ENCODE peak calls at places on chromosomes 3 and 15, in seven cellular contexts. One of them, this sample, is unnamed.

GRCh38 chr3:184058029-184058428 is 5.2 kb downstream of the HTR3C start:
- DNase-seq in K562: no peak
- DNase-seq in GM23338: no peak
- DNase-seq in cardiac muscle cell: no peak
- DNase-seq in brain microvascular endothelial cell: no peak
- DNase-seq in CD8-positive, alpha-beta T cell: no peak
- DNase-seq in IMR-90: peak; percentile 45
- DNase-seq in this sample: no peak

GRCh38 chr15:62880278-62880677 is 162.3 kb upstream of the TPM1 start:
- DNase-seq in cardiac muscle cell: no peak
- DNase-seq in GM23338: no peak
- DNase-seq in brain microvascular endothelial cell: no peak
- DNase-seq in CD8-positive, alpha-beta T cell: no peak
- DNase-seq in IMR-90: peak; percentile 37
- DNase-seq in K562: no peak
- DNase-seq in this sample: no peak

GRCh38 chr3:196968233-196969000 is at the start of gene PIGZ:
- DNase-seq in K562: peak; percentile 77
- DNase-seq in brain microvascular endothelial cell: no peak
- DNase-seq in cardiac muscle cell: peak; percentile 62
- DNase-seq in GM23338: peak; percentile 53
- DNase-seq in CD8-positive, alpha-beta T cell: no peak
- DNase-seq in IMR-90: no peak
- DNase-seq in this sample: peak; percentile 93

GRCh38 chr3:67460841-67461240 is 193.6 kb downstream of the SUCLG2 start:
- DNase-seq in brain microvascular endothelial cell: no peak
- DNase-seq in K562: no peak
- DNase-seq in cardiac muscle cell: no peak
- DNase-seq in CD8-positive, alpha-beta T cell: no peak
- DNase-seq in IMR-90: peak; percentile 31
- DNase-seq in GM23338: no peak
- DNase-seq in this sample: no peak

GRCh38 chr15:50148362-50148963 is 29.4 kb upstream of the ATP8B4 start:
- DNase-seq in IMR-90: peak; percentile 79
- DNase-seq in CD8-positive, alpha-beta T cell: no peak
- DNase-seq in GM23338: peak; percentile 84
- DNase-seq in cardiac muscle cell: peak; percentile 48
- DNase-seq in K562: peak; percentile 81
- DNase-seq in brain microvascular endothelial cell: peak; percentile 64
- DNase-seq in this sample: no peak

GRCh38 chr3:126288314-126288713 is 68.9 kb downstream of the KLF15 start:
- DNase-seq in GM23338: peak; percentile 55
- DNase-seq in IMR-90: no peak
- DNase-seq in CD8-positive, alpha-beta T cell: no peak
- DNase-seq in cardiac muscle cell: peak; percentile 51
- DNase-seq in brain microvascular endothelial cell: no peak
- DNase-seq in K562: no peak
- DNase-seq in this sample: no peak

GRCh38 chr3:45208587-45208986 is 17.5 kb downstream of the TMEM158 start:
- DNase-seq in IMR-90: no peak
- DNase-seq in CD8-positive, alpha-beta T cell: no peak
- DNase-seq in K562: no peak
- DNase-seq in cardiac muscle cell: no peak
- DNase-seq in brain microvascular endothelial cell: no peak
- DNase-seq in GM23338: no peak
- DNase-seq in this sample: no peak

GRCh38 chr15:29613951-29614382 is 208.3 kb downstream of the TJP1 start:
- DNase-seq in brain microvascular endothelial cell: no peak
- DNase-seq in K562: peak; percentile 67
- DNase-seq in cardiac muscle cell: no peak
- DNase-seq in GM23338: peak; percentile 73
- DNase-seq in CD8-positive, alpha-beta T cell: no peak
- DNase-seq in IMR-90: no peak
- DNase-seq in this sample: peak; percentile 49

GRCh38 chr15:40155270-40155910 is 5.5 kb upstream of the BUB1B start:
- DNase-seq in cardiac muscle cell: no peak
- DNase-seq in K562: no peak
- DNase-seq in IMR-90: no peak
- DNase-seq in CD8-positive, alpha-beta T cell: no peak
- DNase-seq in GM23338: peak; percentile 91
- DNase-seq in brain microvascular endothelial cell: no peak
- DNase-seq in this sample: no peak

DNA sequence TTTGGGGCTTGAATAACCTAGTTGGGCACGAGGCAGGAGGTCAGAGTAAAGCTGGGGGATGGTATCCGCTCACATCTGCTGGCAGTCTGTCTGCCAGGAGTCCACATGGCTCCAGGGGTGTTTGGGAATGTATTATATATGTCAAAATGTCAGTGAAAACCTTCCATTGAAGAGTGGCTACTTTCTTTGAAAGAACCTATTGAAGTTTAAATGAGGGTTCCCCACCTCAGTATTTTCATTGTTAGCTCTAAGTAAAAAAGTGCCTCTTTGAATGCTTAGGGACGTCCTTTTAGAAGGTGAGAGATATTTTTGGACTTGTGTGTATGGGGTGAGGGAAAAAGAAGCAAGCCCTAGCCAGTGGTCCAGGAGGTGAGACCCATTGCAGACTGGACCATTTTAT is 68.4 kb downstream of the CLDN11 start:
- DNase-seq in GM23338: no peak
- DNase-seq in K562: no peak
- DNase-seq in cardiac muscle cell: no peak
- DNase-seq in IMR-90: no peak
- DNase-seq in brain microvascular endothelial cell: no peak
- DNase-seq in CD8-positive, alpha-beta T cell: no peak
- DNase-seq in this sample: no peak
- H3K27ac ChIP-seq in GM23338: no peak overlapping the region
- H3K27ac ChIP-seq in K562: no peak overlapping the region
- H3K27ac ChIP-seq in cardiac muscle cell: no peak overlapping the region
- H3K27ac ChIP-seq in IMR-90: no peak overlapping the region
- H3K27ac ChIP-seq in brain microvascular endothelial cell: no peak overlapping the region
- H3K27ac ChIP-seq in CD8-positive, alpha-beta T cell: no peak overlapping the region
- H3K27ac ChIP-seq in this sample: no peak overlapping the region

DNA sequence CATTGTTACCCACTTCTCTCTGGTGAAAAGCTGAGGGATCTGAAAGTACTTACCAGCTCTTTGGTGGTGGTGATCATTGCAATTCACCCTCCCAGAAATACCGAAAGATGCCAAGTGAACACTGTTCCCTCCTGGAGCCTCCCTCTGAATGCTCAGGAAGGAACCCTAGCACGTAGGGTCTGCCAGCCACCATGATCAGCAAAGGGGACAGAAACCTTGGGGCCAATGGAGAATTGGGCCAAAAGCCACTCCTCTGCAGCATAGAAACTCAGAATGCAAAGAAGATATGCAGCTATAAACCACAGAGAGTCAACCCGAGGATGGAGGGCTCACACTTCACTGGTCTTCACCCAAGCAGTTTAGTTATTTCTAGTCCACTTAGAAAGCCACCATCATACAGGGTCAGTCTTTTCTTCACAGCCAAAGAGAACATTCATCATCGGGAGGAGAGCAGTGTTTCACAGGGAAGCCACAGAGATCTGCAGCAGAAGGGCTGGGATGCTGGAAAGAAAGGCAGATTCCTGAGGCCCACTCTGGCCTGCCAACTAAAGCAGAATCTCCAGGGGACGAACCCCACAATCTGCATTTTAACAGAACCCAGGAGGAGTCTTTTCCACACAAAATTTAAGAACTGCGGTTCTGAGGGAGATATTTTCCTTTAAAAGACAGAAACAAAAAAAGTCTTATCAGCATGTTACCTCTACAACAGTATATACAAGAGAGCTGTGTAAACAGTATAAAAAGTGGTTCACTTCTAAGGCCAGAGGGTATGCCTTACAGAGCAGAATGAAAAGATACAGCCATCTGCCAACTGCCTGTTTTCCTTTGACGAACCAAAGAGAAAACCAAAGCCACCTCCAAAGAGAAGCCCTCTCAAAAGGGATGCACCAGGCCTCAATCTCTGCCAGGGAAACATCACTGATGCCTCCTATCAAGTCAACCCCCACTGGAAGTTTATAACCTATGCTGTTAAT is 11.3 kb downstream of the TBC1D2B start:
- DNase-seq in K562: no peak
- DNase-seq in brain microvascular endothelial cell: no peak
- DNase-seq in GM23338: no peak
- DNase-seq in IMR-90: no peak
- DNase-seq in cardiac muscle cell: no peak
- DNase-seq in CD8-positive, alpha-beta T cell: no peak
- DNase-seq in this sample: no peak
- H3K27ac ChIP-seq in K562: no peak overlapping the region
- H3K27ac ChIP-seq in brain microvascular endothelial cell: peak overlapping the region; percentile 90
- H3K27ac ChIP-seq in GM23338: peak overlapping the region; percentile 10
- H3K27ac ChIP-seq in IMR-90: peak overlapping the region; percentile 68
- H3K27ac ChIP-seq in cardiac muscle cell: no peak overlapping the region
- H3K27ac ChIP-seq in CD8-positive, alpha-beta T cell: peak overlapping the region; percentile 1
- H3K27ac ChIP-seq in this sample: peak overlapping the region; percentile 97

GRCh38 chr3:42037318-42037945 is 53.7 kb upstream of the TRAK1 start:
- DNase-seq in GM23338: no peak
- DNase-seq in brain microvascular endothelial cell: no peak
- DNase-seq in IMR-90: no peak
- DNase-seq in CD8-positive, alpha-beta T cell: no peak
- DNase-seq in cardiac muscle cell: no peak
- DNase-seq in K562: no peak
- DNase-seq in this sample: no peak
- H3K27ac ChIP-seq in GM23338: no peak overlapping the region
- H3K27ac ChIP-seq in brain microvascular endothelial cell: peak overlapping the region; percentile 92
- H3K27ac ChIP-seq in IMR-90: peak overlapping the region; percentile 38
- H3K27ac ChIP-seq in CD8-positive, alpha-beta T cell: no peak overlapping the region
- H3K27ac ChIP-seq in cardiac muscle cell: peak overlapping the region; percentile 87
- H3K27ac ChIP-seq in K562: no peak overlapping the region
- H3K27ac ChIP-seq in this sample: peak overlapping the region; percentile 67

GRCh38 chr3:114624676-114625181 is 330.9 kb downstream of the TIGIT start:
- DNase-seq in K562: peak; percentile 11
- DNase-seq in brain microvascular endothelial cell: peak; percentile 98
- DNase-seq in CD8-positive, alpha-beta T cell: no peak
- DNase-seq in GM23338: no peak
- DNase-seq in cardiac muscle cell: no peak
- DNase-seq in IMR-90: peak; percentile 99
- DNase-seq in this sample: peak; percentile 87
- H3K27ac ChIP-seq in K562: no peak overlapping the region
- H3K27ac ChIP-seq in brain microvascular endothelial cell: peak overlapping the region; percentile 96
- H3K27ac ChIP-seq in CD8-positive, alpha-beta T cell: no peak overlapping the region
- H3K27ac ChIP-seq in GM23338: no peak overlapping the region
- H3K27ac ChIP-seq in cardiac muscle cell: peak overlapping the region; percentile 57
- H3K27ac ChIP-seq in IMR-90: peak overlapping the region; percentile 99
- H3K27ac ChIP-seq in this sample: peak overlapping the region; percentile 87

DNA sequence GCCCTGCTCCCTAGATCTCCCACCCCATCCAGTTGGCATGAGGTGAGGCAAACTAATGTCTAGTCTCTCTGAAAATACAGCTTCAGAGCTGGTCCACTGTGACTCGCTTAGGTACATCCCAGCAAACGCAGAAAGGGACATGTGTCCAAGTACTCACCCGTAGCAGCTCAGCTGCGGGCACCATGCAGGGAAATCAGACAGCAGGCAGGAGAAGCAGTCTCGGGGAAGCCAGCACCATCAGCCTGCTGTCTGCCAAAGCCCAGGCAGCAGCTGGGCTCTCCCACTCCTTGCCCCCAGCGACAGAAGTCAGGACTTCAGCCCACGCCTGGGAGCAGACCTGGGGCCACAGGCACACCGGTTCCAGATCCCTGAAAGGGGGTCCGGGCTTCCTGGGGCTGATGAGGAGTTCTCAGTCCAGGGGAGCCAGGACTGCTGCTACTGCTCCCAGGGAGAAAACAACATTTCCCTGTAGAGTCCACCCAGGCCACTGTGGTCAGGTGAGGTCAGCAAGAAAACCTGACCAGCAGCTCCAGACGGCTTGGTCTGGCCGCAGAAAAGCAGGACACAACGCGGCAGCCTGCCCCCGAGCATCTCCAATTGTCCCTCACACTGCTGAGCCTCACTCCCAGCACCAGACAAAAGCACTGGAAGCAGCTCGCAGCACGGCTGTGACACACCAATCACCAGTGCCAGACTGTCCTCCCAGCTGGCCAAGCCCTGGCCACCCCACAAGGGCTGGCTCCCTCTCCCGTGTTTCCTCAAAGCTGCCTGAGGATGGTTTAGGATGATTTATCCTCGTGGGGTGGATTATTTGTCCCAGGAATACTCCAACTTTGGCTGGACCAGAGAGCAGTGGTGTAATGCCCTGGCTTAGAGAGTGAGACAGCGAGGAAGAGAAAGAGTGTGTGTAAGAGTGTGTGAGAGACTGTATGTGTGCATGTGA is 34.7 kb downstream of the SEMA5B start:
- DNase-seq in cardiac muscle cell: no peak
- DNase-seq in K562: no peak
- DNase-seq in IMR-90: no peak
- DNase-seq in CD8-positive, alpha-beta T cell: no peak
- DNase-seq in brain microvascular endothelial cell: no peak
- DNase-seq in GM23338: no peak
- DNase-seq in this sample: no peak
- H3K27ac ChIP-seq in cardiac muscle cell: no peak overlapping the region
- H3K27ac ChIP-seq in K562: no peak overlapping the region
- H3K27ac ChIP-seq in IMR-90: no peak overlapping the region
- H3K27ac ChIP-seq in CD8-positive, alpha-beta T cell: no peak overlapping the region
- H3K27ac ChIP-seq in brain microvascular endothelial cell: no peak overlapping the region
- H3K27ac ChIP-seq in GM23338: no peak overlapping the region
- H3K27ac ChIP-seq in this sample: no peak overlapping the region

GRCh38 chr3:58015524-58015915 is 7.3 kb downstream of the FLNB start:
- DNase-seq in IMR-90: no peak
- DNase-seq in cardiac muscle cell: no peak
- DNase-seq in CD8-positive, alpha-beta T cell: no peak
- DNase-seq in K562: no peak
- DNase-seq in brain microvascular endothelial cell: no peak
- DNase-seq in GM23338: no peak
- DNase-seq in this sample: no peak
- H3K27ac ChIP-seq in IMR-90: no peak overlapping the region
- H3K27ac ChIP-seq in cardiac muscle cell: no peak overlapping the region
- H3K27ac ChIP-seq in CD8-positive, alpha-beta T cell: no peak overlapping the region
- H3K27ac ChIP-seq in K562: no peak overlapping the region
- H3K27ac ChIP-seq in brain microvascular endothelial cell: no peak overlapping the region
- H3K27ac ChIP-seq in GM23338: peak overlapping the region; percentile 81
- H3K27ac ChIP-seq in this sample: no peak overlapping the region

GRCh38 chr3:100006570-100007271 is 107.6 kb downstream of the FILIP1L start:
- DNase-seq in cardiac muscle cell: no peak
- DNase-seq in CD8-positive, alpha-beta T cell: no peak
- DNase-seq in IMR-90: peak; percentile 60
- DNase-seq in GM23338: peak; percentile 18
- DNase-seq in brain microvascular endothelial cell: peak; percentile 20
- DNase-seq in K562: no peak
- DNase-seq in this sample: no peak
- H3K27ac ChIP-seq in cardiac muscle cell: no peak overlapping the region
- H3K27ac ChIP-seq in CD8-positive, alpha-beta T cell: no peak overlapping the region
- H3K27ac ChIP-seq in IMR-90: no peak overlapping the region
- H3K27ac ChIP-seq in GM23338: peak overlapping the region; percentile 28
- H3K27ac ChIP-seq in brain microvascular endothelial cell: no peak overlapping the region
- H3K27ac ChIP-seq in K562: no peak overlapping the region
- H3K27ac ChIP-seq in this sample: no peak overlapping the region

GRCh38 chr3:182182531-182182968 is 470.8 kb downstream of the SOX2 start:
- DNase-seq in GM23338: no peak
- DNase-seq in K562: no peak
- DNase-seq in brain microvascular endothelial cell: no peak
- DNase-seq in cardiac muscle cell: no peak
- DNase-seq in CD8-positive, alpha-beta T cell: no peak
- DNase-seq in IMR-90: no peak
- DNase-seq in this sample: no peak
- H3K27ac ChIP-seq in GM23338: no peak overlapping the region
- H3K27ac ChIP-seq in K562: no peak overlapping the region
- H3K27ac ChIP-seq in brain microvascular endothelial cell: no peak overlapping the region
- H3K27ac ChIP-seq in cardiac muscle cell: no peak overlapping the region
- H3K27ac ChIP-seq in CD8-positive, alpha-beta T cell: no peak overlapping the region
- H3K27ac ChIP-seq in IMR-90: no peak overlapping the region
- H3K27ac ChIP-seq in this sample: no peak overlapping the region

GRCh38 chr15:98893407-98893806 is 114.2 kb downstream of the PGPEP1L start:
- DNase-seq in CD8-positive, alpha-beta T cell: no peak
- DNase-seq in brain microvascular endothelial cell: no peak
- DNase-seq in GM23338: no peak
- DNase-seq in K562: no peak
- DNase-seq in IMR-90: no peak
- DNase-seq in cardiac muscle cell: no peak
- DNase-seq in this sample: no peak
- H3K27ac ChIP-seq in CD8-positive, alpha-beta T cell: no peak overlapping the region
- H3K27ac ChIP-seq in brain microvascular endothelial cell: no peak overlapping the region
- H3K27ac ChIP-seq in GM23338: no peak overlapping the region
- H3K27ac ChIP-seq in K562: no peak overlapping the region
- H3K27ac ChIP-seq in IMR-90: peak overlapping the region; percentile 80
- H3K27ac ChIP-seq in cardiac muscle cell: no peak overlapping the region
- H3K27ac ChIP-seq in this sample: no peak overlapping the region